ENCODE peak calls at places on chromosome 11, in seven cellular contexts. A is pulmonary artery endothelial cell, I is sigmoid colon, T is Caki2, Q is HuH-7.5, N is NCI-H1105, V is iris pigment epithelial cell. D is an unnamed sample.

GRCh38 chr11:539971-540481 is 2.7 kb downstream of the LRRC56 start:
- DNase-seq in A (no peak), T (no peak), V (no peak), Q (no peak), I (no peak), N (no peak), D (no peak)

GRCh38 chr11:114466742-114467141 is 27.5 kb downstream of the REXO2 start:
- DNase-seq in Q (no peak), I (no peak), T (no peak), V (peak), N (no peak), A (no peak), D (no peak)

GRCh38 chr11:65121447-65121864 is 478 bp downstream of the FAU start:
- DNase-seq in I (peak), T (no peak), A (no peak), Q (no peak), N (no peak), V (no peak), D (no peak)

GRCh38 chr11:103586756-103587155 is 449.7 kb upstream of the DDI1 start:
- DNase-seq in Q (no peak), A (no peak), T (no peak), N (no peak), V (peak), I (no peak), D (no peak)

GRCh38 chr11:116707250-116707649 is 65.5 kb downstream of the BUD13 start:
- DNase-seq in Q (no peak), N (peak), A (no peak), V (no peak), I (no peak), T (no peak), D (no peak)

GRCh38 chr11:68130121-68130520 is 8.9 kb upstream of the CHKA start:
- DNase-seq in T (no peak), V (no peak), A (no peak), N (no peak), Q (no peak), I (no peak), D (no peak)

GRCh38 chr11:47234669-47235075 is 13.9 kb downstream of the ACP2 start:
- DNase-seq in V (no peak), Q (no peak), A (no peak), I (peak), T (no peak), N (peak), D (no peak)

GRCh38 chr11:34473603-34474169 is 35.0 kb downstream of the CAT start:
- DNase-seq in A (no peak), I (no peak), V (no peak), Q (no peak), T (no peak), N (no peak), D (no peak)

GRCh38 chr11:74443071-74443864 is 24.1 kb downstream of the KCNE3 start:
- DNase-seq in V (peak), A (no peak), Q (peak), T (no peak), N (peak), I (no peak), D (no peak)

GRCh38 chr11:90134420-90135003 is at the start of gene NAALAD2:
- DNase-seq in Q (peak), N (no peak), A (no peak), I (peak), V (peak), T (no peak), D (no peak)

GRCh38 chr11:82936261-82936660 is 34.7 kb downstream of the DDIAS start:
- DNase-seq in T (no peak), I (no peak), N (no peak), A (peak), V (peak), Q (no peak), D (no peak)

GRCh38 chr11:57482782-57483569 is 22.6 kb downstream of the RTN4RL2 start:
- DNase-seq in Q (peak), A (no peak), N (peak), T (no peak), V (no peak), I (no peak), D (no peak)

GRCh38 chr11:73439002-73439843 is 63.0 kb downstream of the RELT start:
- DNase-seq in T (no peak), Q (no peak), N (no peak), A (no peak), V (no peak), I (no peak), D (no peak)

GRCh38 chr11:7348432-7349298 is 97.0 kb downstream of the SYT9 start:
- DNase-seq in V (no peak), A (no peak), T (no peak), N (peak), Q (no peak), I (no peak), D (no peak)

GRCh38 chr11:117829369-117829725 is 4.8 kb upstream of the FXYD2 start:
- DNase-seq in T (no peak), V (no peak), N (no peak), A (no peak), I (peak), Q (no peak), D (no peak)

GRCh38 chr11:94800394-94800793 is 32.2 kb downstream of the AMOTL1 start:
- DNase-seq in I (peak), A (no peak), N (no peak), T (no peak), V (no peak), Q (no peak), D (no peak)

GRCh38 chr11:133078591-133079179 is 453.6 kb downstream of the OPCML start:
- DNase-seq in T (peak), Q (peak), I (no peak), A (no peak), N (peak), V (peak), D (no peak)

GRCh38 chr11:100980156-100980555 is 149.5 kb downstream of the PGR start:
- DNase-seq in A (no peak), N (no peak), T (no peak), Q (no peak), V (peak), I (no peak), D (no peak)

GRCh38 chr11:129320485-129320884 is 55.2 kb upstream of the BARX2 start:
- DNase-seq in N (no peak), V (no peak), Q (no peak), T (no peak), A (no peak), I (no peak), D (no peak)

GRCh38 chr11:86588566-86589090 is 83.8 kb downstream of the ME3 start:
- DNase-seq in T (peak), I (no peak), Q (no peak), V (no peak), A (no peak), N (peak), D (no peak)

GRCh38 chr11:42161886-42162285 is 702.4 kb upstream of the LRRC4C start:
- DNase-seq in T (no peak), V (no peak), I (no peak), Q (no peak), N (no peak), A (no peak), D (no peak)

GRCh38 chr11:33719587-33719986 is 16.6 kb downstream of the CD59 start:
- DNase-seq in A (no peak), Q (no peak), T (no peak), N (no peak), I (no peak), V (no peak), D (no peak)

GRCh38 chr11:79236541-79236971 is 204.3 kb downstream of the TENM4 start:
- DNase-seq in I (no peak), A (no peak), T (no peak), V (peak), Q (no peak), N (no peak), D (no peak)

GRCh38 chr11:21414928-21415327 is 745.5 kb downstream of the NELL1 start:
- DNase-seq in T (no peak), N (no peak), I (no peak), V (no peak), Q (no peak), A (no peak), D (no peak)

GRCh38 chr11:116857936-116858335 is 20.5 kb upstream of the APOA1 start:
- DNase-seq in T (no peak), A (no peak), N (no peak), Q (no peak), I (no peak), V (no peak), D (no peak)

GRCh38 chr11:12963789-12964536 is 45.2 kb upstream of the RASSF10 start:
- DNase-seq in A (peak), V (peak), N (peak), Q (peak), T (peak), I (peak), D (no peak)

GRCh38 chr11:100825610-100826009 is 138.5 kb downstream of the ARHGAP42 start:
- DNase-seq in I (no peak), Q (no peak), A (no peak), V (no peak), N (no peak), T (no peak), D (no peak)

GRCh38 chr11:33444835-33445594 is 187.8 kb downstream of the HIPK3 start:
- DNase-seq in Q (no peak), V (peak), I (no peak), A (no peak), N (no peak), T (no peak), D (no peak)

GRCh38 chr11:10778217-10778970 is 27.3 kb downstream of the CTR9 start:
- DNase-seq in I (peak), Q (no peak), T (no peak), A (no peak), V (peak), N (no peak), D (no peak)

GRCh38 chr11:76241243-76242000 is 35.1 kb upstream of the WNT11 start:
- DNase-seq in A (no peak), I (no peak), N (no peak), V (no peak), Q (no peak), T (no peak), D (no peak)

GRCh38 chr11:10526974-10527918 is 13.7 kb downstream of the RNF141 start:
- DNase-seq in T (peak), N (no peak), Q (no peak), A (no peak), I (no peak), V (peak), D (no peak)

GRCh38 chr11:130625907-130626306 is 177.5 kb downstream of the ADAMTS15 start:
- DNase-seq in V (no peak), A (no peak), I (no peak), T (no peak), Q (no peak), N (no peak), D (no peak)

GRCh38 chr11:69348414-69349235 is 54.7 kb downstream of the MYEOV start:
- DNase-seq in N (no peak), Q (no peak), I (no peak), A (no peak), V (no peak), T (no peak), D (no peak)

GRCh38 chr11:16925495-16926065 is 88.6 kb downstream of the PLEKHA7 start:
- DNase-seq in V (peak), I (peak), T (peak), A (no peak), Q (peak), N (peak), D (no peak)

GRCh38 chr11:14423633-14424032 is 64.7 kb upstream of the RRAS2 start:
- DNase-seq in A (no peak), N (no peak), Q (no peak), T (no peak), V (peak), I (no peak), D (no peak)

GRCh38 chr11:11261629-11262028 is 91.4 kb downstream of the CSNK2A3 start:
- DNase-seq in V (no peak), Q (no peak), I (no peak), A (no peak), T (no peak), N (no peak), D (no peak)

GRCh38 chr11:60209977-60210376 is 27.1 kb upstream of the MS4A6A start:
- DNase-seq in I (no peak), A (no peak), V (no peak), Q (no peak), T (no peak), N (no peak), D (no peak)

GRCh38 chr11:58513747-58514367 is 6.0 kb upstream of the OR5B21 start:
- DNase-seq in Q (no peak), I (no peak), T (peak), N (peak), A (peak), V (peak), D (no peak)

D was measured in SIG-M5.